ENCODE peak calls at places on chromosomes 12 and 14, in six cellular contexts. C is foreskin keratinocyte, T is AG04449, N is sigmoid colon, Y is uterus, M is B cell. O is an unnamed sample.

GRCh38 chr14:91774138-91775096 is 42.5 kb upstream of the CATSPERB start:
- DNase-seq in C (no peak), T (no peak), N (no peak), Y (no peak), M (peak), O (no peak)

GRCh38 chr12:19382111-19382526 is 57.2 kb upstream of the AEBP2 start:
- DNase-seq in C (peak), T (peak), N (peak), Y (no peak), M (no peak), O (peak)

GRCh38 chr14:55581011-55581806 is 1.2 kb downstream of the KTN1 start:
- DNase-seq in C (no peak), T (no peak), N (peak), Y (peak), M (peak), O (peak)

GRCh38 chr12:27940756-27941402 is 31.7 kb downstream of the PTHLH start:
- DNase-seq in C (no peak), T (no peak), N (peak), Y (peak), M (peak), O (peak)

GRCh38 chr14:103685276-103686211 is 29.7 kb downstream of the XRCC3 start:
- DNase-seq in C (no peak), T (no peak), N (no peak), Y (no peak), M (no peak), O (no peak)

GRCh38 chr12:67069451-67070306 is 199.5 kb upstream of the CAND1 start:
- DNase-seq in C (no peak), T (no peak), N (no peak), Y (no peak), M (peak), O (peak)

GRCh38 chr12:67802723-67803122 is 154.2 kb downstream of the DYRK2 start:
- DNase-seq in C (no peak), T (no peak), N (no peak), Y (no peak), M (no peak), O (no peak)

GRCh38 chr14:101239065-101239464 is 322.2 kb upstream of the DIO3 start:
- DNase-seq in C (no peak), T (no peak), N (peak), Y (no peak), M (no peak), O (no peak)

GRCh38 chr14:94548999-94549985 is 11.9 kb upstream of the SERPINA4 start:
- DNase-seq in C (no peak), T (no peak), N (no peak), Y (no peak), M (peak), O (peak)

GRCh38 chr14:55127491-55127951 is 1.5 kb upstream of the LGALS3 start:
- DNase-seq in C (peak), T (no peak), N (no peak), Y (no peak), M (no peak), O (no peak)

GRCh38 chr14:55133416-55133815 is 4.4 kb downstream of the LGALS3 start:
- DNase-seq in C (no peak), T (no peak), N (no peak), Y (no peak), M (no peak), O (no peak)

GRCh38 chr12:106287364-106287763 is 15.2 kb upstream of the TCP11L2 start:
- DNase-seq in C (no peak), T (no peak), N (no peak), Y (no peak), M (no peak), O (no peak)

GRCh38 chr12:32183646-32184045 is 77.0 kb downstream of the BICD1 start:
- DNase-seq in C (no peak), T (peak), N (no peak), Y (no peak), M (no peak), O (no peak)

GRCh38 chr12:6093764-6094163 is 30.7 kb downstream of the VWF start:
- DNase-seq in C (no peak), T (no peak), N (peak), Y (no peak), M (no peak), O (no peak)

GRCh38 chr14:91872011-91872476 is 4.7 kb upstream of the TC2N start:
- DNase-seq in C (no peak), T (no peak), N (no peak), Y (no peak), M (peak), O (peak)

GRCh38 chr14:100673085-100673806 is 53.4 kb upstream of the DLK1 start:
- DNase-seq in C (no peak), T (no peak), N (no peak), Y (no peak), M (no peak), O (no peak)

GRCh38 chr12:120367924-120368788 is 808 bp downstream of the MSI1 start:
- DNase-seq in C (no peak), T (no peak), N (no peak), Y (peak), M (no peak), O (no peak)

GRCh38 chr12:128337456-128338160 is 70.6 kb downstream of the TMEM132C start:
- DNase-seq in C (no peak), T (no peak), N (no peak), Y (no peak), M (no peak), O (no peak)

GRCh38 chr14:46451800-46452199 is 199.8 kb downstream of the RPL10L start:
- DNase-seq in C (no peak), T (no peak), N (no peak), Y (no peak), M (no peak), O (no peak)

GRCh38 chr12:20050166-20050565 is 318.2 kb upstream of the PDE3A start:
- DNase-seq in C (no peak), T (no peak), N (no peak), Y (no peak), M (no peak), O (no peak)

GRCh38 chr14:73949752-73950734 is at the start of the genes COQ6 and FAM161B:
- DNase-seq in C (peak), T (peak), N (peak), Y (peak), M (peak), O (peak)
- TF ChIP-seq CTCF in C (peak), T (peak), N (no peak), Y (peak), M (peak), O (no peak)

DNA sequence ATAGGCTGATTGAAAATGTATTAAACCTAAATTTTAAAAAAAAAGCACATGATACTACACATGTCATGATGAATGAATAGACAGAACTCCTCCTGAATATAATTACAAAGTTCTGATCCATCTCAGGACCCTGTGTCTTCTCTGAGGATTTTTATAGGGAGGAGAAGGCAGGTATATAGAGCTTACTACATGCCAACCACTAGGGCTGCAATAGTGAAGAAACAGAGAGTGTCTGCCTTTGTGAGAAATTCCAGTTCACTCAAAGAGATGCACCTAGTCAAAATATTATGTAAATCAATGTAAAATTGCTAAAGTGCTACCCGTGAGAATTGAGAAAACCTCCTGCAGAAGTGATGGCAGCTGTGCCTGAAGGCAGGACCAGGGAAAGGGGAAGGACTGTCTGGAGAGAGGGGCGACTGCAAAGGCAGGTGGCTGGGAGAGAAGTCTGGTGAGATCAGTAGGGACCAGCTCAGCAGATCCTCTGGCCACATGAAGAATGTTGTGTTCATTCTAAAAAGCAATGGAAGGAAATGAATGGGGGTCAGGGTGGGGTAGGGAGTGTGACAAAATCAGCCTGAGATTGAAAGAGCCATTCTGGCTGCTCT is 15.1 kb downstream of the ABHD4 start:
- DNase-seq in C (no peak), T (no peak), N (no peak), Y (no peak), M (no peak), O (no peak)
- TF ChIP-seq CTCF in C (peak), T (peak), N (no peak), Y (no peak), M (no peak), O (no peak)

DNA sequence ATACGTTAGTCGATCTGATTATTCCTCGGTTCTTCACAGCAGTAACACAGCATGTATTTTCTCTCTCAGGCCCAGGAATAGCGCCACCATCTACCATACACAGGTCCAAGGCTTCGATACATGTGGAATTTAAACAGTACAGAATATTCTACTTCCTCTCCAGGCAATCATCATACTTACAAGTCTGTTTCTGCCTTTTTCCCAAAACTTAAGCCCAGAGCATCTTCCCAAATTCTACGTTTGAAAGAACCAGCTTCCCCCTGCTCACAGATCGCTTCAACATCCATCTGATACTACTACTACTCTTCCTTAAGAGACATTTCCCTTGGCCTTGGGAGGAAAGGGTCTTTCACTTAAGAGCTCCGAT is 626 bp downstream of the TXNDC16 start:
- DNase-seq in C (peak), T (no peak), N (no peak), Y (no peak), M (peak), O (peak)
- TF ChIP-seq CTCF in C (peak), T (peak), N (no peak), Y (no peak), M (peak), O (no peak)

GRCh38 chr14:68397371-68397779 is 395.5 kb downstream of the ZFP36L1 start:
- DNase-seq in C (no peak), T (no peak), N (peak), Y (peak), M (peak), O (no peak)
- TF ChIP-seq CTCF in C (no peak), T (no peak), N (no peak), Y (no peak), M (no peak), O (no peak)

O was measured in GM20000.